ENCODE peak calls at places on chromosomes 1 and 21, in eight cellular contexts. One of them, this sample, is unnamed.

GRCh38 chr1:5709461-5709860 is 282.8 kb downstream of the NPHP4 start:
- DNase-seq in Peyer's patch: peak; percentile 14
- DNase-seq in vagina: no peak
- DNase-seq in IMR-90: no peak
- DNase-seq in CD8-positive, alpha-beta memory T cell: no peak
- DNase-seq in OCI-LY7: no peak
- DNase-seq in neuronal stem cell: no peak
- DNase-seq in Caco-2: no peak
- DNase-seq in this sample: no peak

GRCh38 chr1:212060632-212061472 is 25.3 kb downstream of the DTL start:
- DNase-seq in Peyer's patch: no peak
- DNase-seq in vagina: no peak
- DNase-seq in IMR-90: no peak
- DNase-seq in CD8-positive, alpha-beta memory T cell: no peak
- DNase-seq in OCI-LY7: no peak
- DNase-seq in neuronal stem cell: no peak
- DNase-seq in Caco-2: no peak
- DNase-seq in this sample: no peak

GRCh38 chr1:185565314-185565713 is 168.9 kb upstream of the HMCN1 start:
- DNase-seq in Peyer's patch: no peak
- DNase-seq in vagina: no peak
- DNase-seq in IMR-90: peak; percentile 70
- DNase-seq in CD8-positive, alpha-beta memory T cell: no peak
- DNase-seq in OCI-LY7: no peak
- DNase-seq in neuronal stem cell: no peak
- DNase-seq in Caco-2: no peak
- DNase-seq in this sample: no peak

GRCh38 chr1:208047975-208048374 is 137.1 kb upstream of the CD34 start:
- DNase-seq in Peyer's patch: no peak
- DNase-seq in vagina: no peak
- DNase-seq in IMR-90: no peak
- DNase-seq in CD8-positive, alpha-beta memory T cell: no peak
- DNase-seq in OCI-LY7: no peak
- DNase-seq in neuronal stem cell: no peak
- DNase-seq in Caco-2: no peak
- DNase-seq in this sample: no peak

GRCh38 chr1:219837274-219837993 is 90.9 kb downstream of the SLC30A10 start:
- DNase-seq in Peyer's patch: no peak
- DNase-seq in vagina: no peak
- DNase-seq in IMR-90: peak; percentile 54
- DNase-seq in CD8-positive, alpha-beta memory T cell: no peak
- DNase-seq in OCI-LY7: peak; percentile 38
- DNase-seq in neuronal stem cell: peak; percentile 67
- DNase-seq in Caco-2: peak; percentile 63
- DNase-seq in this sample: no peak

GRCh38 chr21:45330075-45330781 is 42.5 kb upstream of the POFUT2 start:
- DNase-seq in Peyer's patch: peak; percentile 75
- DNase-seq in vagina: no peak
- DNase-seq in IMR-90: peak; percentile 88
- DNase-seq in CD8-positive, alpha-beta memory T cell: no peak
- DNase-seq in OCI-LY7: no peak
- DNase-seq in neuronal stem cell: no peak
- DNase-seq in Caco-2: peak; percentile 86
- DNase-seq in this sample: peak; percentile 95

GRCh38 chr1:233294991-233295774 is at the start of gene PCNX2:
- DNase-seq in Peyer's patch: peak; percentile 85
- DNase-seq in vagina: no peak
- DNase-seq in IMR-90: peak; percentile 74
- DNase-seq in CD8-positive, alpha-beta memory T cell: peak; percentile 74
- DNase-seq in OCI-LY7: peak; percentile 81
- DNase-seq in neuronal stem cell: peak; percentile 33
- DNase-seq in Caco-2: peak; percentile 76
- DNase-seq in this sample: peak; percentile 68

GRCh38 chr1:100720751-100721150 is 1.2 kb downstream of the VCAM1 start:
- DNase-seq in Peyer's patch: no peak
- DNase-seq in vagina: no peak
- DNase-seq in IMR-90: no peak
- DNase-seq in CD8-positive, alpha-beta memory T cell: no peak
- DNase-seq in OCI-LY7: no peak
- DNase-seq in neuronal stem cell: no peak
- DNase-seq in Caco-2: no peak
- DNase-seq in this sample: no peak

GRCh38 chr1:63690966-63691365 is 82.9 kb upstream of the ROR1 start:
- DNase-seq in Peyer's patch: no peak
- DNase-seq in vagina: no peak
- DNase-seq in IMR-90: no peak
- DNase-seq in CD8-positive, alpha-beta memory T cell: no peak
- DNase-seq in OCI-LY7: no peak
- DNase-seq in neuronal stem cell: no peak
- DNase-seq in Caco-2: no peak
- DNase-seq in this sample: peak; percentile 16

GRCh38 chr1:109769335-109770078 is 5.8 kb upstream of the EPS8L3 start:
- DNase-seq in Peyer's patch: peak; percentile 37
- DNase-seq in vagina: no peak
- DNase-seq in IMR-90: peak; percentile 95
- DNase-seq in CD8-positive, alpha-beta memory T cell: peak; percentile 22
- DNase-seq in OCI-LY7: no peak
- DNase-seq in neuronal stem cell: no peak
- DNase-seq in Caco-2: no peak
- DNase-seq in this sample: peak; percentile 86

GRCh38 chr1:39462074-39462473 is 29.4 kb upstream of the BMP8A start:
- DNase-seq in Peyer's patch: no peak
- DNase-seq in vagina: no peak
- DNase-seq in IMR-90: peak; percentile 87
- DNase-seq in CD8-positive, alpha-beta memory T cell: no peak
- DNase-seq in OCI-LY7: no peak
- DNase-seq in neuronal stem cell: no peak
- DNase-seq in Caco-2: no peak
- DNase-seq in this sample: no peak

GRCh38 chr1:6357243-6357929 is 36.2 kb downstream of the ACOT7 start:
- DNase-seq in Peyer's patch: peak; percentile 63
- DNase-seq in vagina: no peak
- DNase-seq in IMR-90: no peak
- DNase-seq in CD8-positive, alpha-beta memory T cell: no peak
- DNase-seq in OCI-LY7: peak; percentile 23
- DNase-seq in neuronal stem cell: no peak
- DNase-seq in Caco-2: peak; percentile 23
- DNase-seq in this sample: no peak

GRCh38 chr1:101463195-101463594 is 226.4 kb downstream of the S1PR1 start:
- DNase-seq in Peyer's patch: no peak
- DNase-seq in vagina: no peak
- DNase-seq in IMR-90: no peak
- DNase-seq in CD8-positive, alpha-beta memory T cell: no peak
- DNase-seq in OCI-LY7: no peak
- DNase-seq in neuronal stem cell: no peak
- DNase-seq in Caco-2: no peak
- DNase-seq in this sample: no peak

GRCh38 chr1:84146375-84147032 is 2.4 kb downstream of the PRKACB start:
- DNase-seq in Peyer's patch: no peak
- DNase-seq in vagina: no peak
- DNase-seq in IMR-90: peak; percentile 78
- DNase-seq in CD8-positive, alpha-beta memory T cell: no peak
- DNase-seq in OCI-LY7: no peak
- DNase-seq in neuronal stem cell: no peak
- DNase-seq in Caco-2: no peak
- DNase-seq in this sample: no peak

GRCh38 chr1:182917386-182917785 is 35.6 kb downstream of the SHCBP1L start:
- DNase-seq in Peyer's patch: no peak
- DNase-seq in vagina: no peak
- DNase-seq in IMR-90: peak; percentile 46
- DNase-seq in CD8-positive, alpha-beta memory T cell: no peak
- DNase-seq in OCI-LY7: peak; percentile 64
- DNase-seq in neuronal stem cell: no peak
- DNase-seq in Caco-2: no peak
- DNase-seq in this sample: peak; percentile 28

GRCh38 chr1:179953974-179954493 is 576 bp upstream of the CEP350 start:
- DNase-seq in Peyer's patch: peak; percentile 68
- DNase-seq in vagina: no peak
- DNase-seq in IMR-90: peak; percentile 51
- DNase-seq in CD8-positive, alpha-beta memory T cell: peak; percentile 57
- DNase-seq in OCI-LY7: peak; percentile 71
- DNase-seq in neuronal stem cell: no peak
- DNase-seq in Caco-2: no peak
- DNase-seq in this sample: peak; percentile 30

GRCh38 chr21:27425172-27425571 is 458.3 kb upstream of the ADAMTS5 start:
- DNase-seq in Peyer's patch: no peak
- DNase-seq in vagina: no peak
- DNase-seq in IMR-90: no peak
- DNase-seq in CD8-positive, alpha-beta memory T cell: no peak
- DNase-seq in OCI-LY7: no peak
- DNase-seq in neuronal stem cell: no peak
- DNase-seq in Caco-2: no peak
- DNase-seq in this sample: no peak

GRCh38 chr1:40817791-40818263 is 34.2 kb downstream of the KCNQ4 start:
- DNase-seq in Peyer's patch: no peak
- DNase-seq in vagina: no peak
- DNase-seq in IMR-90: no peak
- DNase-seq in CD8-positive, alpha-beta memory T cell: no peak
- DNase-seq in OCI-LY7: no peak
- DNase-seq in neuronal stem cell: no peak
- DNase-seq in Caco-2: no peak
- DNase-seq in this sample: no peak

GRCh38 chr1:22055463-22055862 is 3.0 kb downstream of the CDC42 start:
- DNase-seq in Peyer's patch: peak; percentile 41
- DNase-seq in vagina: no peak
- DNase-seq in IMR-90: no peak
- DNase-seq in CD8-positive, alpha-beta memory T cell: no peak
- DNase-seq in OCI-LY7: no peak
- DNase-seq in neuronal stem cell: no peak
- DNase-seq in Caco-2: no peak
- DNase-seq in this sample: no peak

GRCh38 chr1:2001773-2002411 is 1.7 kb downstream of the CFAP74 start:
- DNase-seq in Peyer's patch: no peak
- DNase-seq in vagina: no peak
- DNase-seq in IMR-90: no peak
- DNase-seq in CD8-positive, alpha-beta memory T cell: no peak
- DNase-seq in OCI-LY7: no peak
- DNase-seq in neuronal stem cell: no peak
- DNase-seq in Caco-2: peak; percentile 86
- DNase-seq in this sample: no peak

GRCh38 chr1:219797009-219797408 is 131.3 kb downstream of the SLC30A10 start:
- DNase-seq in Peyer's patch: no peak
- DNase-seq in vagina: no peak
- DNase-seq in IMR-90: peak; percentile 20
- DNase-seq in CD8-positive, alpha-beta memory T cell: no peak
- DNase-seq in OCI-LY7: no peak
- DNase-seq in neuronal stem cell: no peak
- DNase-seq in Caco-2: no peak
- DNase-seq in this sample: no peak

GRCh38 chr1:27491748-27492700 is 2.1 kb upstream of the WASF2 start:
- DNase-seq in Peyer's patch: peak; percentile 49
- DNase-seq in vagina: no peak
- DNase-seq in IMR-90: no peak
- DNase-seq in CD8-positive, alpha-beta memory T cell: no peak
- DNase-seq in OCI-LY7: peak; percentile 38
- DNase-seq in neuronal stem cell: no peak
- DNase-seq in Caco-2: no peak
- DNase-seq in this sample: peak; percentile 77

GRCh38 chr1:54070549-54070915 is 17.1 kb downstream of the TCEANC2 start:
- DNase-seq in Peyer's patch: no peak
- DNase-seq in vagina: no peak
- DNase-seq in IMR-90: peak; percentile 31
- DNase-seq in CD8-positive, alpha-beta memory T cell: no peak
- DNase-seq in OCI-LY7: no peak
- DNase-seq in neuronal stem cell: no peak
- DNase-seq in Caco-2: no peak
- DNase-seq in this sample: no peak

GRCh38 chr1:199982606-199983005 is 44.9 kb upstream of the NR5A2 start:
- DNase-seq in Peyer's patch: no peak
- DNase-seq in vagina: no peak
- DNase-seq in IMR-90: no peak
- DNase-seq in CD8-positive, alpha-beta memory T cell: no peak
- DNase-seq in OCI-LY7: no peak
- DNase-seq in neuronal stem cell: no peak
- DNase-seq in Caco-2: no peak
- DNase-seq in this sample: no peak

GRCh38 chr1:29586991-29587745 is 350.8 kb downstream of the PTPRU start:
- DNase-seq in Peyer's patch: no peak
- DNase-seq in vagina: peak; percentile 64
- DNase-seq in IMR-90: peak; percentile 19
- DNase-seq in CD8-positive, alpha-beta memory T cell: no peak
- DNase-seq in OCI-LY7: no peak
- DNase-seq in neuronal stem cell: no peak
- DNase-seq in Caco-2: no peak
- DNase-seq in this sample: peak; percentile 39

GRCh38 chr1:54291276-54292014 is 91.5 kb downstream of the MRPL37 start:
- DNase-seq in Peyer's patch: no peak
- DNase-seq in vagina: no peak
- DNase-seq in IMR-90: no peak
- DNase-seq in CD8-positive, alpha-beta memory T cell: no peak
- DNase-seq in OCI-LY7: no peak
- DNase-seq in neuronal stem cell: no peak
- DNase-seq in Caco-2: no peak
- DNase-seq in this sample: no peak

GRCh38 chr1:149844096-149844495 is 55.3 kb upstream of the BOLA1 start:
- DNase-seq in Peyer's patch: peak; percentile 34
- DNase-seq in vagina: no peak
- DNase-seq in IMR-90: peak; percentile 78
- DNase-seq in CD8-positive, alpha-beta memory T cell: peak; percentile 45
- DNase-seq in OCI-LY7: peak; percentile 70
- DNase-seq in neuronal stem cell: no peak
- DNase-seq in Caco-2: peak; percentile 2
- DNase-seq in this sample: no peak

GRCh38 chr1:151157067-151157531 is 650 bp downstream of the TNFAIP8L2 start:
- DNase-seq in Peyer's patch: peak; percentile 84
- DNase-seq in vagina: no peak
- DNase-seq in IMR-90: no peak
- DNase-seq in CD8-positive, alpha-beta memory T cell: peak; percentile 71
- DNase-seq in OCI-LY7: peak; percentile 63
- DNase-seq in neuronal stem cell: no peak
- DNase-seq in Caco-2: no peak
- DNase-seq in this sample: no peak
- H3K4me3 ChIP-seq in Peyer's patch: peak overlapping the region; percentile 47
- H3K4me3 ChIP-seq in vagina: peak overlapping the region; percentile 21
- H3K4me3 ChIP-seq in IMR-90: no peak overlapping the region
- H3K4me3 ChIP-seq in CD8-positive, alpha-beta memory T cell: peak overlapping the region; percentile 87
- H3K4me3 ChIP-seq in OCI-LY7: peak overlapping the region; percentile 76
- H3K4me3 ChIP-seq in neuronal stem cell: no peak overlapping the region
- H3K4me3 ChIP-seq in Caco-2: no peak overlapping the region
- H3K4me3 ChIP-seq in this sample: no peak overlapping the region

GRCh38 chr1:64878931-64879710 is 87.2 kb downstream of the JAK1 start:
- DNase-seq in Peyer's patch: no peak
- DNase-seq in vagina: peak; percentile 72
- DNase-seq in IMR-90: peak; percentile 50
- DNase-seq in CD8-positive, alpha-beta memory T cell: no peak
- DNase-seq in OCI-LY7: no peak
- DNase-seq in neuronal stem cell: no peak
- DNase-seq in Caco-2: no peak
- DNase-seq in this sample: no peak
- H3K36me3 ChIP-seq in Peyer's patch: peaks cover 56% of the 10 kb centered on the region
- H3K36me3 ChIP-seq in vagina: peaks cover 55% of the 10 kb centered on the region
- H3K36me3 ChIP-seq in IMR-90: peaks cover 30% of the 10 kb centered on the region
- H3K36me3 ChIP-seq in CD8-positive, alpha-beta memory T cell: peaks cover 18% of the 10 kb centered on the region
- H3K36me3 ChIP-seq in OCI-LY7: peaks cover 83% of the 10 kb centered on the region
- H3K36me3 ChIP-seq in neuronal stem cell: no peaks in the 10 kb centered on the region
- H3K36me3 ChIP-seq in Caco-2: no peaks in the 10 kb centered on the region
- H3K36me3 ChIP-seq in this sample: peaks cover 13% of the 10 kb centered on the region

GRCh38 chr1:178543291-178543609 is 30.3 kb downstream of the TEX35 start:
- DNase-seq in Peyer's patch: no peak
- DNase-seq in vagina: no peak
- DNase-seq in IMR-90: no peak
- DNase-seq in CD8-positive, alpha-beta memory T cell: no peak
- DNase-seq in OCI-LY7: peak; percentile 81
- DNase-seq in neuronal stem cell: no peak
- DNase-seq in Caco-2: no peak
- DNase-seq in this sample: no peak
- H3K4me3 ChIP-seq in Peyer's patch: peak overlapping the region; percentile 73
- H3K4me3 ChIP-seq in vagina: peak overlapping the region; percentile 93
- H3K4me3 ChIP-seq in IMR-90: peak overlapping the region; percentile 64
- H3K4me3 ChIP-seq in CD8-positive, alpha-beta memory T cell: peak overlapping the region; percentile 92
- H3K4me3 ChIP-seq in OCI-LY7: peak overlapping the region; percentile 75
- H3K4me3 ChIP-seq in neuronal stem cell: peak overlapping the region; percentile 92
- H3K4me3 ChIP-seq in Caco-2: peak overlapping the region; percentile 72
- H3K4me3 ChIP-seq in this sample: peak overlapping the region; percentile 66

GRCh38 chr1:23066075-23066474 is 46.8 kb downstream of the KDM1A start:
- DNase-seq in Peyer's patch: no peak
- DNase-seq in vagina: no peak
- DNase-seq in IMR-90: no peak
- DNase-seq in CD8-positive, alpha-beta memory T cell: no peak
- DNase-seq in OCI-LY7: no peak
- DNase-seq in neuronal stem cell: no peak
- DNase-seq in Caco-2: no peak
- DNase-seq in this sample: no peak
- H3K36me3 ChIP-seq in Peyer's patch: peaks cover 47% of the 10 kb centered on the region
- H3K36me3 ChIP-seq in vagina: peaks cover 51% of the 10 kb centered on the region
- H3K36me3 ChIP-seq in IMR-90: peaks cover 29% of the 10 kb centered on the region
- H3K36me3 ChIP-seq in CD8-positive, alpha-beta memory T cell: peaks cover 27% of the 10 kb centered on the region
- H3K36me3 ChIP-seq in OCI-LY7: peaks cover 92% of the 10 kb centered on the region
- H3K36me3 ChIP-seq in neuronal stem cell: peaks cover 38% of the 10 kb centered on the region
- H3K36me3 ChIP-seq in Caco-2: peaks cover 1% of the 10 kb centered on the region
- H3K36me3 ChIP-seq in this sample: peaks cover 66% of the 10 kb centered on the region